ENCODE peak calls at places on chromosomes 5 and 9, in eight cellular contexts. T is AG10803; U is choroid plexus epithelial cell; Y is WERI-Rb-1; C is testis; W is bronchial epithelial cell; M is AG04449; S is CD8-positive, alpha-beta T cell. K is an unnamed sample.
A peak's percentile ranks its signal among the peaks of the same experiment; 100 is the strongest.

GRCh38 chr5:50655810-50656205 is 10.6 kb upstream of the PARP8 start:
- DNase-seq in T (no peak), U (no peak), Y (no peak), C (no peak), W (peak; percentile 65), M (no peak), S (no peak), K (peak; percentile 73)

GRCh38 chr9:92664394-92665152 is 5.4 kb downstream of the IPPK start:
- DNase-seq in T (no peak), U (peak; percentile 30), Y (no peak), C (no peak), W (no peak), M (no peak), S (peak; percentile 13), K (no peak)

GRCh38 chr5:31864015-31864414 is 225.1 kb downstream of the PDZD2 start:
- DNase-seq in T (no peak), U (peak; percentile 22), Y (peak; percentile 90), C (no peak), W (no peak), M (no peak), S (no peak), K (no peak)

GRCh38 chr5:173867173-173867679 is 20.9 kb upstream of the CPEB4 start:
- DNase-seq in T (no peak), U (no peak), Y (no peak), C (no peak), W (no peak), M (no peak), S (no peak), K (no peak)

GRCh38 chr5:115571441-115571878 is 26.9 kb upstream of the FEM1C start:
- DNase-seq in T (no peak), U (no peak), Y (no peak), C (peak; percentile 77), W (no peak), M (no peak), S (no peak), K (no peak)

GRCh38 chr5:36090033-36090432 is 23.4 kb upstream of the UGT3A2 start:
- DNase-seq in T (peak; percentile 39), U (peak; percentile 57), Y (peak; percentile 79), C (peak; percentile 19), W (peak; percentile 50), M (no peak), S (no peak), K (peak; percentile 62)

GRCh38 chr5:168893231-168893630 is 314.1 kb upstream of the PANK3 start:
- DNase-seq in T (no peak), U (no peak), Y (peak; percentile 34), C (no peak), W (no peak), M (no peak), S (no peak), K (no peak)

GRCh38 chr9:83665576-83666200 is 42.1 kb downstream of the UBQLN1 start:
- DNase-seq in T (no peak), U (no peak), Y (no peak), C (no peak), W (no peak), M (no peak), S (no peak), K (no peak)

GRCh38 chr5:1212271-1212670 is 10.9 kb downstream of the SLC6A19 start:
- DNase-seq in T (no peak), U (no peak), Y (no peak), C (no peak), W (no peak), M (no peak), S (no peak), K (no peak)

GRCh38 chr9:96087669-96088299 is 212.3 kb downstream of the ERCC6L2 start:
- DNase-seq in T (no peak), U (no peak), Y (no peak), C (no peak), W (no peak), M (no peak), S (no peak), K (no peak)

GRCh38 chr9:106156462-106156861 is 462.1 kb downstream of the TMEM38B start:
- DNase-seq in T (no peak), U (no peak), Y (no peak), C (no peak), W (no peak), M (no peak), S (no peak), K (no peak)

GRCh38 chr5:307306-307705 is 14.2 kb upstream of the AHRR start:
- DNase-seq in T (no peak), U (no peak), Y (peak; percentile 3), C (peak; percentile 2), W (no peak), M (no peak), S (no peak), K (no peak)

GRCh38 chr5:43042626-43043399 is 2.7 kb upstream of the ANXA2R start:
- DNase-seq in T (peak; percentile 69), U (peak; percentile 70), Y (no peak), C (peak; percentile 80), W (peak; percentile 50), M (no peak), S (peak; percentile 72), K (peak; percentile 71)

GRCh38 chr5:181039471-181039870 is 595 bp upstream of the BTNL9 start:
- DNase-seq in T (no peak), U (no peak), Y (no peak), C (no peak), W (no peak), M (no peak), S (no peak), K (no peak)

GRCh38 chr9:76717611-76718010 is 46.6 kb upstream of the PCA3 start:
- DNase-seq in T (peak; percentile 41), U (no peak), Y (no peak), C (no peak), W (no peak), M (no peak), S (no peak), K (no peak)

GRCh38 chr5:149581192-149581861 is at the start of gene ARHGEF37:
- DNase-seq in T (peak; percentile 50), U (peak; percentile 50), Y (peak; percentile 64), C (peak; percentile 91), W (peak; percentile 45), M (no peak), S (peak; percentile 49), K (peak; percentile 72)

GRCh38 chr5:90111354-90112070 is 298.0 kb downstream of the CETN3 start:
- DNase-seq in T (peak; percentile 4), U (peak; percentile 88), Y (no peak), C (no peak), W (peak; percentile 67), M (no peak), S (no peak), K (peak; percentile 46)
- H3K4me3 ChIP-seq in T (no peak overlapping the region), U (peak overlapping the region; percentile 6), Y (no peak overlapping the region), C (no peak overlapping the region), W (no peak overlapping the region), M (no peak overlapping the region), S (no peak overlapping the region), K (no peak overlapping the region)

DNA sequence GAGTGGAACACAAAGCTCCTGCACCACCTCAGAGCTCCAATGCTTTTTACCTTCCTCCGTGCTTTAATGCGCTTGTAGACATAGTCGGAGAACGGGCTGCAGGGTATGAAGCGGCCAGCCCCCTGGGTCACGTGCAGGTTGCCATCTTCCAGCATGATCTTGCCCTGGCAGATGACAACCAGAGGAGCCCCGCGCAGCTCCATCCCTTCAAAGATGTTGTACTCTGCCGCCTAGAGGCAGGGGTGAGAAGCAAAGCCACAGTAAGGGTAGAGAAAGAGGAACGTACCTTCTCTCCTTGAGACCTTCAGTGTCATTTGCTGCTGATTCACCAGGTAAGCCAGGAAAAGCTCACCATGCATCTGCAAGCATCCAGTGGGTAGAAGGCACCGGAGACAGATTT is 112.3 kb downstream of the DPYSL3 start:
- DNase-seq in T (no peak), U (no peak), Y (no peak), C (no peak), W (no peak), M (no peak), S (no peak), K (no peak)
- TF ChIP-seq CTCF in T (no peak), U (peak; percentile 15), Y (peak; percentile 26), C (no peak), W (peak; percentile 23), M (no peak), S (no peak), K (no peak)

GRCh38 chr9:21331676-21332402 is 3.4 kb downstream of the KLHL9 start:
- DNase-seq in T (peak; percentile 13), U (no peak), Y (no peak), C (no peak), W (no peak), M (no peak), S (no peak), K (no peak)

GRCh38 chr9:21336467-21336866 is 1.3 kb upstream of the KLHL9 start:
- DNase-seq in T (no peak), U (no peak), Y (no peak), C (no peak), W (no peak), M (no peak), S (no peak), K (no peak)

GRCh38 chr9:21334969-21335632 is at the start of gene KLHL9:
- DNase-seq in T (peak; percentile 92), U (peak; percentile 94), Y (peak; percentile 93), C (peak; percentile 92), W (peak; percentile 79), M (peak; percentile 52), S (peak; percentile 85), K (peak; percentile 89)

GRCh38 chr9:21334603-21334968 is 618 bp downstream of the KLHL9 start:
- DNase-seq in T (peak; percentile 35), U (peak; percentile 39), Y (no peak), C (no peak), W (no peak), M (no peak), S (no peak), K (no peak)
- H3K4me3 ChIP-seq in T (peak overlapping the region; percentile 89), U (peak overlapping the region; percentile 84), Y (peak overlapping the region; percentile 86), C (peak overlapping the region; percentile 98), W (peak overlapping the region; percentile 54), M (peak overlapping the region; percentile 81), S (peak overlapping the region; percentile 67), K (peak overlapping the region; percentile 85)

DNA sequence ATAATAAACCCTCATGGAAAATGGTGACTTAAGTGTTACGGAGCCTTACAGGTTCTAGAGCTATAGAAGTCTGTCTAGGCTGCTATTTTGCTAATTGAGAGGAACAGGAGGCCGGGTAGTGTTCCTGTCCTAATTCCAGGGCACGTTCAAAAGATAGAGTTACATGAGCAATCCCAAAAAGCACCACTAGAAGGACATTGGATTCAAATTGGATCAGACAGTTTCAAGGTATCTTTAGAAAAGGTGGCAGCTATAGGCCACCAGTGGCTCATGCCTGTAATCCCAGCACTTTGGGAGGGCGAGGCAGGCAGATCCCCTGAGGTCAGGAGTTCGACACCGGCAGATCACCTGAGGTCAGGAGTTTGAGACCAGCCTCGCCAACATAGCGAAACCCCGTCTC is 458.8 kb downstream of the TMEM232 start:
- DNase-seq in T (no peak), U (no peak), Y (no peak), C (no peak), W (no peak), M (no peak), S (no peak), K (no peak)
- TF ChIP-seq CTCF in T (no peak), U (peak; percentile 1), Y (no peak), C (no peak), W (no peak), M (no peak), S (no peak), K (no peak)

K was measured in epithelial cell of esophagus.